ENCODE peak calls at places on chromosomes 3 and 15, in six cellular contexts. One of them, this sample, is unnamed.

GRCh38 chr15:51161491-51162260 is 67.0 kb upstream of the TNFAIP8L3 start:
- DNase-seq in heart left ventricle: no peak
- DNase-seq in tibial nerve: no peak
- DNase-seq in HepG2: no peak
- DNase-seq in ovary: no peak
- DNase-seq in NB4: no peak
- DNase-seq in this sample: no peak

GRCh38 chr15:60681353-60681752 is 202.4 kb upstream of the ICE2 start:
- DNase-seq in heart left ventricle: no peak
- DNase-seq in tibial nerve: no peak
- DNase-seq in HepG2: no peak
- DNase-seq in ovary: no peak
- DNase-seq in NB4: no peak
- DNase-seq in this sample: no peak

GRCh38 chr15:58247803-58248503 is 109.8 kb downstream of the AQP9 start:
- DNase-seq in heart left ventricle: peak
- DNase-seq in tibial nerve: no peak
- DNase-seq in HepG2: no peak
- DNase-seq in ovary: no peak
- DNase-seq in NB4: peak
- DNase-seq in this sample: peak

GRCh38 chr3:173913985-173914421 is 516.5 kb downstream of the NLGN1 start:
- DNase-seq in heart left ventricle: no peak
- DNase-seq in tibial nerve: no peak
- DNase-seq in HepG2: no peak
- DNase-seq in ovary: no peak
- DNase-seq in NB4: no peak
- DNase-seq in this sample: no peak

GRCh38 chr3:110903771-110904532 is 167.7 kb upstream of the NECTIN3 start:
- DNase-seq in heart left ventricle: no peak
- DNase-seq in tibial nerve: no peak
- DNase-seq in HepG2: no peak
- DNase-seq in ovary: no peak
- DNase-seq in NB4: no peak
- DNase-seq in this sample: no peak

GRCh38 chr15:99986297-99987118 is 253.3 kb upstream of the LYSMD4 start:
- DNase-seq in heart left ventricle: no peak
- DNase-seq in tibial nerve: no peak
- DNase-seq in HepG2: no peak
- DNase-seq in ovary: no peak
- DNase-seq in NB4: peak
- DNase-seq in this sample: no peak

GRCh38 chr15:63157891-63158431 is 684 bp upstream of the RPS27L start:
- DNase-seq in heart left ventricle: peak
- DNase-seq in tibial nerve: peak
- DNase-seq in HepG2: peak
- DNase-seq in ovary: peak
- DNase-seq in NB4: peak
- DNase-seq in this sample: peak

GRCh38 chr3:100869787-100870186 is 123.4 kb downstream of the ABI3BP start:
- DNase-seq in heart left ventricle: no peak
- DNase-seq in tibial nerve: peak
- DNase-seq in HepG2: no peak
- DNase-seq in ovary: no peak
- DNase-seq in NB4: no peak
- DNase-seq in this sample: no peak

GRCh38 chr3:72018339-72018984 is 233.5 kb upstream of the PROK2 start:
- DNase-seq in heart left ventricle: no peak
- DNase-seq in tibial nerve: no peak
- DNase-seq in HepG2: no peak
- DNase-seq in ovary: no peak
- DNase-seq in NB4: peak
- DNase-seq in this sample: no peak

GRCh38 chr15:84961114-84961452 is 20.6 kb upstream of the PDE8A start:
- DNase-seq in heart left ventricle: no peak
- DNase-seq in tibial nerve: no peak
- DNase-seq in HepG2: no peak
- DNase-seq in ovary: no peak
- DNase-seq in NB4: no peak
- DNase-seq in this sample: no peak

GRCh38 chr3:167012691-167013090 is 367.4 kb downstream of the ZBBX start:
- DNase-seq in heart left ventricle: no peak
- DNase-seq in tibial nerve: no peak
- DNase-seq in HepG2: no peak
- DNase-seq in ovary: no peak
- DNase-seq in NB4: no peak
- DNase-seq in this sample: no peak

DNA sequence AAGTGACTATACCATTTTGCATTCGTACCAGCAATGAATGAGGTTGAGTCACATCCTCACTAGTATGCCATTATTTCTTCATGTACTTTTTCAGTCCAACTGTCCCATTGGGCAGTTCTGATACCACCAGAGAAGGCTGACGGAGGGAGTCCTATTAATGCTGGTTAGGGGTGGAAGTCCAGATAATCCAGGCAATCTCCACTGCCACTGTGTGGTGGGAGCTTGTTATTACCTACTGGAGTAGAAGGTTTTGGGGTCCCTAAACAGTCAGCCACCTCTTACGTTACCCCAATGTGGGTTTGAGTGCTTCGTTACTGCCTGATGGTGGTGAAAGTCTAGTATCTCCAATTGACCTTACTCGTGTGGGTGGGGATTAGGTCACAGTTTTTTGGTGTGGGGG is 210.8 kb downstream of the DOCK3 start:
- DNase-seq in heart left ventricle: no peak
- DNase-seq in tibial nerve: no peak
- DNase-seq in HepG2: peak
- DNase-seq in ovary: no peak
- DNase-seq in NB4: peak
- DNase-seq in this sample: no peak
- TF ChIP-seq CTCF in heart left ventricle: no peak
- TF ChIP-seq CTCF in tibial nerve: no peak
- TF ChIP-seq CTCF in HepG2: peak
- TF ChIP-seq CTCF in ovary: no peak
- TF ChIP-seq CTCF in NB4: peak
- TF ChIP-seq CTCF in this sample: no peak

GRCh38 chr3:151384741-151385174 is at the start of gene P2RY12:
- DNase-seq in heart left ventricle: no peak
- DNase-seq in tibial nerve: no peak
- DNase-seq in HepG2: no peak
- DNase-seq in ovary: no peak
- DNase-seq in NB4: peak
- DNase-seq in this sample: no peak
- H3K4me3 ChIP-seq in heart left ventricle: no peak
- H3K4me3 ChIP-seq in tibial nerve: peak
- H3K4me3 ChIP-seq in HepG2: no peak
- H3K4me3 ChIP-seq in ovary: peak
- H3K4me3 ChIP-seq in NB4: no peak
- H3K4me3 ChIP-seq in this sample: no peak

DNA sequence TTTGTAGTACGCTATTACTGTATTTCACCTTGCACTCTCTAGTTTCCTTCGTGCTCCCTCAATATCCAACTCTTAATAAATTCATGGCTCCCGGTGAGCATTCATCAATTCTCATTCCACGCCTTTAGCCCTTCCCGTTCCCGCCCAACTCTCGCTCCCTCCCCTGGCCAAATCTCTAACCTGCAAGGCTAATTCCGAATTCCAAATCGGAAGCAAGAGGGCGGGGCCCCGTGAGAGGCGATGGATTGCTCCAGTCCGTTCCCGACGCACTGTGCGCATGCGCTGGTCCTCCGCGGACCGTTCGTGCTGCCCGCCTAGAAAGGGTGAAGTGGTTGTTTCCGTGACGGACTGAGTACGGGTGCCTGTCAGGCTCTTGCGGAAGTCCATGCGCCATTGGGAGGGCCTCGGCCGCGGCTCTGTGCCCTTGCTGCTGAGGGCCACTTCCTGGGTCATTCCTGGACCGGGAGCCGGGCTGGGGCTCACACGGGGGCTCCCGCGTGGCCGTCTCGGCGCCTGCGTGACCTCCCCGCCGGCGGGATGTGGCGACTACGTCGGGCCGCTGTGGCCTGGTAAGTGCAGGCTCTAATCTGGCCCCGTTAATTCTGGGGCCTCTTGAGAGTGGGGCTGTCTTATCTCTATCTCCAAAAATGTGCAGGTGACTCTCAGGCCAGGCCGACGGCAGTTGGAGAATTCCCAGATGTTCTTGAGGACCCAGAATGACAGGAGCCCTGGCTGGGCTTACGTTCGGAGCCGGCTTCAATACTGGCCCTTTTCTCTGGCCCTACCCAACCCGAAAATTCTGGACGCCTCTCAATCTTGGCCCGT is at the start of gene OPA1:
- DNase-seq in heart left ventricle: peak
- DNase-seq in tibial nerve: peak
- DNase-seq in HepG2: peak
- DNase-seq in ovary: peak
- DNase-seq in NB4: peak
- DNase-seq in this sample: peak
- TF ChIP-seq POLR2A in heart left ventricle: peak
- TF ChIP-seq POLR2A in tibial nerve: peak
- TF ChIP-seq POLR2A in HepG2: peak
- TF ChIP-seq POLR2A in ovary: peak
- TF ChIP-seq POLR2A in NB4: peak
- TF ChIP-seq POLR2A in this sample: no peak

GRCh38 chr3:128459451-128459820 is 7.3 kb downstream of the DNAJB8 start:
- DNase-seq in heart left ventricle: no peak
- DNase-seq in tibial nerve: no peak
- DNase-seq in HepG2: no peak
- DNase-seq in ovary: no peak
- DNase-seq in NB4: no peak
- DNase-seq in this sample: no peak

GRCh38 chr3:128462341-128462910 is 4.3 kb downstream of the DNAJB8 start:
- DNase-seq in heart left ventricle: no peak
- DNase-seq in tibial nerve: no peak
- DNase-seq in HepG2: no peak
- DNase-seq in ovary: no peak
- DNase-seq in NB4: no peak
- DNase-seq in this sample: no peak

GRCh38 chr3:128463771-128464170 is 2.9 kb downstream of the DNAJB8 start:
- DNase-seq in heart left ventricle: no peak
- DNase-seq in tibial nerve: no peak
- DNase-seq in HepG2: no peak
- DNase-seq in ovary: no peak
- DNase-seq in NB4: no peak
- DNase-seq in this sample: no peak

GRCh38 chr3:128463354-128463753 is 3.3 kb downstream of the DNAJB8 start:
- DNase-seq in heart left ventricle: no peak
- DNase-seq in tibial nerve: no peak
- DNase-seq in HepG2: no peak
- DNase-seq in ovary: no peak
- DNase-seq in NB4: no peak
- DNase-seq in this sample: no peak

GRCh38 chr3:128461731-128462130 is 5.0 kb downstream of the DNAJB8 start:
- DNase-seq in heart left ventricle: no peak
- DNase-seq in tibial nerve: no peak
- DNase-seq in HepG2: no peak
- DNase-seq in ovary: no peak
- DNase-seq in NB4: no peak
- DNase-seq in this sample: no peak
- TF ChIP-seq CTCF in heart left ventricle: no peak
- TF ChIP-seq CTCF in tibial nerve: no peak
- TF ChIP-seq CTCF in HepG2: no peak
- TF ChIP-seq CTCF in ovary: no peak
- TF ChIP-seq CTCF in NB4: no peak
- TF ChIP-seq CTCF in this sample: no peak

DNA sequence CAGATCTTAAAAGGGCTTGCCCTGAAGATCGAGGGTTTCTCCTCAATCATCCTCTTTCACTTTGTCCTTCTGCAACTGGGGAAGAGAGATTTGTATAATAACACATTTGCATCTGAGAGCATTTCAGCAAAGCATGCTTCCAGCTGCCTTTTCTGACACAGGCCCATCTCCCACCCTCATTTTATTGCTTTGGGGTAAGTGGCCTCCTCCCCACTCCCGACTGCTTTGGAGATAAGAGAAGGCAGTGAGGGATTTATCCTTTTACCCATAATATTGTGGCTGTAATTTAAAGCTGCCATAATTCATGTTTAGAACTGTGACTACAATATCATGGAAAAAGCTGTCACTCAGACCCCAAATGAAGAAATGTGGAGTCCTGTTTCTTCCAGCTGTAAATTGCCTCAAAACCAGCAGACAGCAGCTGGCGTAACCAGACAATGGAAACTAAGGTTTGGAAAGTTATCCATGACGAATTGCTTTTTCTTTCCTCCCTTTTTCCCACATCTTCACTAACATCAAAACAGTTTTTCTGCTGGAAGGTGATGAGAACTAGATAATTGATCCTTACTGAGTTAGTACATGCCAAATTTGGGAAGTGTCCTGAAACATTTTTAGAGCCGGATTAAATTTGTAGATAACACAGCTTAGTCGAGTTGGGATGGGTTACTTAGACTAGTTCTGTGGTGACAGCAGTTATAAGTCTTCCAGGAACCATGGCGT is 104.2 kb upstream of the PFN2 start:
- DNase-seq in heart left ventricle: no peak
- DNase-seq in tibial nerve: no peak
- DNase-seq in HepG2: no peak
- DNase-seq in ovary: no peak
- DNase-seq in NB4: no peak
- DNase-seq in this sample: no peak
- H3K4me3 ChIP-seq in heart left ventricle: no peak
- H3K4me3 ChIP-seq in tibial nerve: no peak
- H3K4me3 ChIP-seq in HepG2: no peak
- H3K4me3 ChIP-seq in ovary: no peak
- H3K4me3 ChIP-seq in NB4: no peak
- H3K4me3 ChIP-seq in this sample: no peak

GRCh38 chr3:50154840-50155490 is at the start of gene SEMA3F:
- DNase-seq in heart left ventricle: peak
- DNase-seq in tibial nerve: no peak
- DNase-seq in HepG2: peak
- DNase-seq in ovary: peak
- DNase-seq in NB4: peak
- DNase-seq in this sample: no peak

GRCh38 chr3:50153782-50154475 is 1.2 kb upstream of the SEMA3F start:
- DNase-seq in heart left ventricle: no peak
- DNase-seq in tibial nerve: no peak
- DNase-seq in HepG2: no peak
- DNase-seq in ovary: no peak
- DNase-seq in NB4: no peak
- DNase-seq in this sample: no peak

GRCh38 chr3:50155891-50156290 is 767 bp downstream of the SEMA3F start:
- DNase-seq in heart left ventricle: no peak
- DNase-seq in tibial nerve: no peak
- DNase-seq in HepG2: no peak
- DNase-seq in ovary: no peak
- DNase-seq in NB4: no peak
- DNase-seq in this sample: no peak

GRCh38 chr3:50155491-50155878 is 361 bp downstream of the SEMA3F start:
- DNase-seq in heart left ventricle: no peak
- DNase-seq in tibial nerve: no peak
- DNase-seq in HepG2: no peak
- DNase-seq in ovary: no peak
- DNase-seq in NB4: no peak
- DNase-seq in this sample: no peak

DNA sequence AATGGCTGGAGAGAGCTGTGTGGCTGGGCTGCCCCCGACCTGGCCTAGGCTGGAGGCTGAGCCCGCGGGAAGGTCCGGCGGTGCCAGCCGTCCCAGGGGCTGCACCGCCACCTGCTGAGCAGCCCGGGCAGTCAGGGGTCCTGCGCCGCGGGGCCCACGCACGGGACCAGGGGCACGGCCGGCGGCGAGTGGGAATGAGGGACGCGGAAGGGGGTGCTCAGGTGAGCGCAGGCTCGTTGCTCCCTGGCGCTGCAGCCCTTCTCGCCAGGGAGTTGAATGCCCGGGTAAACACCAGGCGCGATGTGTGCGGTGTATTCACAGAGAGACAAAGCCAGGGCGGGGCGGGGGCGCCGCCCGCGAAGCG is 666 bp upstream of the SEMA3F start:
- DNase-seq in heart left ventricle: no peak
- DNase-seq in tibial nerve: no peak
- DNase-seq in HepG2: no peak
- DNase-seq in ovary: no peak
- DNase-seq in NB4: no peak
- DNase-seq in this sample: no peak
- TF ChIP-seq POLR2A in heart left ventricle: no peak
- TF ChIP-seq POLR2A in tibial nerve: no peak
- TF ChIP-seq POLR2A in HepG2: no peak
- TF ChIP-seq POLR2A in ovary: no peak
- TF ChIP-seq POLR2A in NB4: no peak
- TF ChIP-seq POLR2A in this sample: no peak

This sample was measured in lower leg skin.